ENCODE peak calls at places on chromosomes 7 and 10, in eight cellular contexts. D is ovary, J is sigmoid colon, V is astrocyte, B is prostate gland, C is Panc1, M is Calu3, Y is pancreas. A is an unnamed sample.

GRCh38 chr10:131084791-131085585 is 226.5 kb downstream of the TCERG1L start:
- DNase-seq in D (no peak), J (peak), V (no peak), B (no peak), C (no peak), M (no peak), Y (no peak), A (no peak)

GRCh38 chr10:80429521-80429966 is 21.2 kb downstream of the PRXL2A start:
- DNase-seq in D (no peak), J (no peak), V (no peak), B (no peak), C (no peak), M (peak), Y (no peak), A (no peak)

GRCh38 chr10:86953747-86954680 is 3.4 kb downstream of the MMRN2 start:
- DNase-seq in D (peak), J (peak), V (peak), B (no peak), C (no peak), M (no peak), Y (peak), A (no peak)

GRCh38 chr10:130141038-130141437 is 4.8 kb downstream of the GLRX3 start:
- DNase-seq in D (no peak), J (no peak), V (no peak), B (no peak), C (no peak), M (no peak), Y (no peak), A (no peak)

GRCh38 chr7:46131916-46132795 is 211.1 kb upstream of the IGFBP3 start:
- DNase-seq in D (no peak), J (no peak), V (no peak), B (no peak), C (no peak), M (peak), Y (no peak), A (no peak)

GRCh38 chr10:94066411-94066810 is 72.7 kb downstream of the PLCE1 start:
- DNase-seq in D (no peak), J (no peak), V (peak), B (no peak), C (no peak), M (no peak), Y (no peak), A (no peak)

GRCh38 chr10:110275140-110275729 is 29.5 kb downstream of the SMNDC1 start:
- DNase-seq in D (no peak), J (no peak), V (no peak), B (no peak), C (no peak), M (no peak), Y (no peak), A (no peak)

GRCh38 chr10:120538091-120538490 is 81.1 kb downstream of the PLPP4 start:
- DNase-seq in D (no peak), J (no peak), V (no peak), B (no peak), C (no peak), M (no peak), Y (no peak), A (no peak)

GRCh38 chr7:137687556-137688280 is 159.1 kb downstream of the DGKI start:
- DNase-seq in D (no peak), J (no peak), V (peak), B (no peak), C (no peak), M (no peak), Y (no peak), A (no peak)

GRCh38 chr10:96304241-96304640 is at the start of gene DNTT:
- DNase-seq in D (no peak), J (no peak), V (no peak), B (no peak), C (no peak), M (no peak), Y (no peak), A (no peak)

GRCh38 chr7:5177060-5177459 is 13.0 kb upstream of the WIPI2 start:
- DNase-seq in D (peak), J (peak), V (peak), B (peak), C (no peak), M (peak), Y (peak), A (no peak)

GRCh38 chr7:96388620-96389383 is 66.9 kb upstream of the SLC25A13 start:
- DNase-seq in D (peak), J (no peak), V (peak), B (no peak), C (peak), M (no peak), Y (no peak), A (no peak)

GRCh38 chr10:109450702-109451101 is 472.6 kb downstream of the XPNPEP1 start:
- DNase-seq in D (no peak), J (no peak), V (no peak), B (no peak), C (no peak), M (no peak), Y (no peak), A (no peak)

GRCh38 chr10:69839696-69840345 is 38.1 kb downstream of the COL13A1 start:
- DNase-seq in D (no peak), J (no peak), V (peak), B (no peak), C (no peak), M (no peak), Y (no peak), A (no peak)

GRCh38 chr10:26488344-26488743 is 50.2 kb downstream of the APBB1IP start:
- DNase-seq in D (no peak), J (no peak), V (peak), B (no peak), C (no peak), M (peak), Y (no peak), A (no peak)

DNA sequence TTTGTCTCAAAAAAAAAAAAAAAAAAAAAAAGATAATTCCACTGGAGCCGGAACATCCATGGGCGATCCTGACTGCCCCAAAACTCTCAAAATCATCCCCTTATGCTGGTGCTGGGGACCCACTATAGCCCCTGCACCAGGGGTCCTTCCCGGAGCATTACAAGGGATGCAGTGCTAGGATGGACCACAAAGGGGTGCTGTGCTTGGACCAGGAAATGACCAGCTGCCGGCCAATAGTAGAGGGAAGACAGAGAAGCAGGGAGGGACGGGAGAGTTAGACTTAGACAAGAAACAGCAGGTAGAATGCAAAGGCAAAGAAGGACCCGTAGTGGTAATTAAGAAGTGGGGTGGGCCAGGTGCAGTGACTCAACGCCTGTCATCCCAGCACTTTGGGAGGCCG is 40.5 kb downstream of the RCC1L start:
- DNase-seq in D (no peak), J (no peak), V (no peak), B (no peak), C (no peak), M (no peak), Y (no peak), A (no peak)
- TF ChIP-seq CTCF in D (no peak), J (no peak), V (no peak), B (no peak), C (no peak), M (no peak), Y (no peak), A (no peak)

DNA sequence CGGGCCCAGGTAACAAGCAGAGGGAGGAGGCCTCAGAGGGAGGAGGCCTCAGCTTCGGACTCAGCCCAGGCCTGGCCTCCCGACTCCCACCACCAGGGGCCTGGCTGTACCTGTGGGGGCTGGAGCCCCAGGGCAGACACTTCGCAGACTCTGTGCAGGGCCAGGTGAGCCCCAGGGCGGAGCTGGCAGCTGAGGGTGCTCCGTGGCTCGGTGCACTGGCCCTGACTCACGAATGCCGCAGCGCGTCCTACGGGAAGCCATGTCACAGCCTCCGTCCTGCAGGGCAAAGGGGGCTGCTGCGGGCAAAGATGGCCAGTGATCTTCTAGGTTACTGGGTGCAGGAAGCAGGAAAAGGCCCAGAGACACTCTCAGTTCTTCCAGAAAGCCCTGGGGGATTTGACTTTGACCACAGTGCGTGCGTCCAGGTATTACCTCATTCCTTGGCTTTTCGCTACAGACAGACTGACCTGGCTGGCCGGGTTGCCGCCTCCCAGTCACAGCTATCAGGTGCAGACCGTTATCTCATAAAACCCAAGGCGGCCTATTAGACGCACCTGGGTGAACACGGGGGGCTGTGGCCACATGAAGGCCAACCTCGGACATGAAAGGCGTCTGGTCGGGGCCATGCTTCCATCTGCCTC is 80.1 kb downstream of the FOXL3 start:
- DNase-seq in D (peak), J (peak), V (no peak), B (no peak), C (no peak), M (peak), Y (peak), A (no peak)
- TF ChIP-seq CTCF in D (no peak), J (no peak), V (no peak), B (no peak), C (no peak), M (peak), Y (peak), A (no peak)

GRCh38 chr10:79244841-79245504 is 102.3 kb upstream of the PPIF start:
- DNase-seq in D (no peak), J (no peak), V (no peak), B (no peak), C (no peak), M (no peak), Y (no peak), A (peak)

GRCh38 chr10:79244068-79244442 is 103.2 kb upstream of the PPIF start:
- DNase-seq in D (no peak), J (no peak), V (no peak), B (no peak), C (no peak), M (no peak), Y (no peak), A (no peak)

GRCh38 chr10:79246209-79246581 is 101.1 kb upstream of the PPIF start:
- DNase-seq in D (peak), J (peak), V (no peak), B (no peak), C (no peak), M (peak), Y (peak), A (no peak)

GRCh38 chr10:79246606-79247275 is 100.5 kb upstream of the PPIF start:
- DNase-seq in D (peak), J (peak), V (no peak), B (no peak), C (no peak), M (no peak), Y (peak), A (no peak)

DNA sequence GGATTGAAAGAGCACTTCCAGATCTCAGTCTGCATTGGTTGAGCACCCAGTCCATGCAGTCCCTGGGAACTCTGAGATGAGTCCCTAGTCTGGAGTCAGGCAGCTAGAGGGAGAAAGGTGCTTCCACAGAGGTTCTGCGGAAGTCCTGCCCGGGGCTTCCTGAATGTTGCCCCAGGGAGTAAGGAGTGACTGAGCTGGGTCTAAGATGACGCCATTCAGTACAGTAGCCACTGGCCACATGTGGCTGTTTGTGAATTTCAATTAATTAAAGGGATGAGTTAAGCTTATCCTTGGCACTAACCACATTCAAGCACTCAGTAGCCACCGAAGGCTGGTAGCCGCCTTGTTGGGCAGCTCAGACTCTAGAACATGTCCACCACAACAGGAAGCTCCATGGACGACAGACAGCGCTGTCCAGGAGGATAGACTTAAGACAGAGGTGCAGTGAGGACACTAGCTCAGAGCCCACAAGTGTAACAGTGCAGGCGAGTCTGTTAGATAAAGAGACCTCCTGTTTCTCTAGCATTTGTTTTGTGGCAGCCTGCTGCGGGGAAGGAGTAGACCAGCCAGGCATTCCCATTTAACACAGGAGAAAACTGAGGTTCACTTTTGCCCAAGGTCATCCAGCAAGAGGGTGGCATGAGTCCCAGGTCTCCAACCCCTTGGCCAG is 101.6 kb upstream of the PPIF start:
- DNase-seq in D (no peak), J (no peak), V (no peak), B (no peak), C (no peak), M (no peak), Y (no peak), A (no peak)
- TF ChIP-seq CTCF in D (no peak), J (no peak), V (no peak), B (no peak), C (no peak), M (no peak), Y (no peak), A (no peak)

GRCh38 chr10:117462816-117463544 is 79.6 kb upstream of the EMX2 start:
- DNase-seq in D (no peak), J (no peak), V (no peak), B (no peak), C (no peak), M (no peak), Y (no peak), A (no peak)

GRCh38 chr10:117461766-117462423 is 80.7 kb upstream of the EMX2 start:
- DNase-seq in D (no peak), J (peak), V (peak), B (peak), C (peak), M (peak), Y (no peak), A (no peak)

GRCh38 chr10:117463545-117463920 is 79.0 kb upstream of the EMX2 start:
- DNase-seq in D (no peak), J (no peak), V (no peak), B (no peak), C (no peak), M (no peak), Y (no peak), A (no peak)

GRCh38 chr10:117460846-117461765 is 81.4 kb upstream of the EMX2 start:
- DNase-seq in D (no peak), J (peak), V (no peak), B (no peak), C (no peak), M (no peak), Y (no peak), A (no peak)

DNA sequence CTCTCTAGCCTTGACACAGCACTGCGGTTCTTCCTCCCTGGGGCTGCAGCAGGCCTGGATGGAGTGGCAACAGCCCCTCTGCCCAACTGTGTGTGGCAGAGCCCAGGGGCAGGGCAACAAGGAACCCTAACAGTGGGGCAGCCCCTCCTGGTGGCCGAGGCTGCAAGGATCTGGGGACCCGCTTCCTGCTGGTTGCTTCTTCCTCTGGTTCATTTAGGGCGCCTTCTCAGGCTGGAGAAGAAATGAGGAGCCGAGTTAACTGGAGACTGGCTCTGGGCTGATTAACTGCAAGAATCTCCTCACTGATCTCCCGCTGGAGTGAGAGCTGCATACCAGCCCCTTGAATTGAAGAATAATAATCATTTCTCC is 80.1 kb upstream of the EMX2 start:
- DNase-seq in D (no peak), J (no peak), V (no peak), B (no peak), C (no peak), M (peak), Y (no peak), A (no peak)
- TF ChIP-seq CTCF in D (no peak), J (peak), V (no peak), B (no peak), C (no peak), M (no peak), Y (no peak), A (no peak)

DNA sequence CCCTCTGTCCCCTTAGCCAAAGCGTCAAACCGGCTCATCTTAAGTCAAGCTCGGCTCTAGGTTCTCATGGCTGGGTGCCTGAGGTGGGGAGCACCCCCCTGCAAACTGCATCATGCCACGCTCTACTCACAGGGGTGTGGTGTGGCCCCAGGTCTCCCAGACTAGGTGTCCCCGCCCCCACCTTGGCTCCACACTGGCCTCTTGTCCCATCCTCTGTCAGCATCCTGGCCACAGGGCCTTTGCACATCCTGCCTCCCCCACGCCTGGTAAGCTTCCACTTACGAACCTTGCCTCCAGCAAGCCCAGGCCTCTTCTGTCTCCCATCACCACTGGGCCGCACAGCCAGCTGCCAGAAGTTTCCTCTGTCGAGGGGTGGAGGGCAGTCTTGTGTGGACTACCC is 20.2 kb upstream of the GRIFIN start:
- DNase-seq in D (no peak), J (no peak), V (no peak), B (no peak), C (no peak), M (no peak), Y (no peak), A (no peak)
- TF ChIP-seq CTCF in D (no peak), J (no peak), V (no peak), B (no peak), C (no peak), M (no peak), Y (no peak), A (no peak)

GRCh38 chr7:121382479-121382878 is 13.6 kb downstream of the FAM3C start:
- DNase-seq in D (no peak), J (no peak), V (no peak), B (no peak), C (no peak), M (no peak), Y (no peak), A (no peak)
- TF ChIP-seq CTCF in D (no peak), J (no peak), V (no peak), B (no peak), C (no peak), M (no peak), Y (no peak), A (no peak)

GRCh38 chr7:8627322-8627721 is 193.9 kb downstream of the NXPH1 start:
- DNase-seq in D (no peak), J (no peak), V (no peak), B (no peak), C (no peak), M (no peak), Y (no peak), A (no peak)
- TF ChIP-seq CTCF in D (no peak), J (no peak), V (no peak), B (no peak), C (no peak), M (no peak), Y (no peak), A (no peak)

DNA sequence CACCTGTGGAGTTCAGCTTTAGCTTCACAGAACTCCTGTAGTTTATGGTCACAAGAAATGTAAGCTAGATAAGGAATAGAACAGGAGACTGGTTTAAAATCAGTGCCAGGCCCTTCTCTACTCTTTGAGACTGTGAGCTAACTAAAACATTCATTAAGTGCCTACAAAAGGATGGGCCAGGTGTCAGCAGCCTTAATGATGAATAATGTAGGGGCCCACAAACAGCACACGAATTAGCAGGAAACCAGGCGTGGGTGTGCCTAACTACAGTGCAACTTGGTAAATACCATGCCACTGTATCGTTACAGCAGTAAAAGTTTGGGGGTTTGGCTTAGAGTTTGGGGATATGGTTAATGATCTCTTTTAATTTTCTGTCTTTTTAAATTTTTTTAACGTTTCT is 6.1 kb upstream of the ABLIM1 start:
- DNase-seq in D (no peak), J (no peak), V (no peak), B (no peak), C (no peak), M (no peak), Y (no peak), A (no peak)
- TF ChIP-seq CTCF in D (no peak), J (no peak), V (no peak), B (no peak), C (no peak), M (no peak), Y (no peak), A (no peak)

GRCh38 chr7:3300221-3300650 is 816 bp upstream of the SDK1 start:
- DNase-seq in D (peak), J (peak), V (peak), B (no peak), C (no peak), M (peak), Y (no peak), A (no peak)
- TF ChIP-seq CTCF in D (no peak), J (no peak), V (no peak), B (no peak), C (no peak), M (no peak), Y (no peak), A (no peak)

GRCh38 chr10:31721166-31721565 is 207.5 kb downstream of the ARHGAP12 start:
- DNase-seq in D (no peak), J (no peak), V (no peak), B (no peak), C (no peak), M (no peak), Y (no peak), A (no peak)
- TF ChIP-seq CTCF in D (no peak), J (no peak), V (no peak), B (no peak), C (no peak), M (no peak), Y (no peak), A (no peak)

A was measured in B cell.